ENCODE peak calls at places on chromosomes 3 and 15, in nine cellular contexts. D is left ventricle myocardium inferior; P is aorta; O is tibial artery; K is CD4-positive, alpha-beta memory T cell; B is CD4-positive, CD25-positive, alpha-beta regulatory T cell; T is breast epithelium; J is endothelial cell of umbilical vein; Z is SJSA1. E is an unnamed sample. For H3K4me1 and H3K36me3, the result is how much of the 10 kb centered on the place peaks cover.

GRCh38 chr3:177557561-177557960 is 360.3 kb upstream of the TBL1XR1 start:
- DNase-seq in D (no peak), T (no peak), K (no peak), Z (no peak), P (no peak), O (no peak), J (no peak), B (no peak), E (no peak)

GRCh38 chr3:50254577-50255250 is 14.2 kb upstream of the SEMA3B start:
- DNase-seq in Z (no peak), T (no peak), J (peak), B (no peak), K (no peak), O (peak), D (peak), P (peak), E (no peak)

GRCh38 chr3:52533623-52534280 is at the start of gene NT5DC2:
- DNase-seq in T (no peak), B (peak), O (no peak), P (peak), K (peak), D (peak), J (peak), Z (peak), E (peak)

GRCh38 chr15:94119215-94119815 is 112.0 kb upstream of the MCTP2 start:
- DNase-seq in Z (no peak), B (no peak), P (peak), T (no peak), D (peak), J (no peak), O (no peak), K (no peak), E (no peak)

GRCh38 chr15:35115155-35115725 is 30.1 kb upstream of the NANOGP8 start:
- DNase-seq in J (no peak), B (no peak), T (no peak), K (no peak), Z (no peak), P (no peak), O (no peak), D (no peak), E (no peak)

GRCh38 chr3:123520656-123521055 is 64.2 kb downstream of the HACD2 start:
- DNase-seq in B (no peak), T (no peak), D (no peak), O (no peak), K (no peak), J (no peak), P (no peak), Z (no peak), E (no peak)

GRCh38 chr3:168952551-168952950 is 711.0 kb downstream of the MECOM start:
- DNase-seq in B (no peak), J (peak), P (no peak), Z (no peak), D (no peak), K (no peak), O (no peak), T (no peak), E (no peak)

GRCh38 chr3:123416173-123416572 is 32.7 kb downstream of the ADCY5 start:
- DNase-seq in K (no peak), P (peak), B (no peak), T (no peak), D (no peak), J (no peak), Z (no peak), O (no peak), E (no peak)

GRCh38 chr3:27279153-27279552 is 90.0 kb downstream of the NEK10 start:
- DNase-seq in J (peak), O (no peak), K (no peak), T (no peak), P (no peak), D (no peak), B (no peak), Z (no peak), E (peak)

GRCh38 chr3:53259427-53260259 is 3.8 kb upstream of the TKT start:
- DNase-seq in B (no peak), T (no peak), O (no peak), K (no peak), D (peak), P (peak), J (no peak), Z (no peak), E (no peak)

GRCh38 chr3:118641608-118642007 is 393.0 kb downstream of the IGSF11 start:
- DNase-seq in K (no peak), Z (no peak), P (no peak), D (no peak), T (no peak), J (no peak), B (no peak), O (no peak), E (peak)

GRCh38 chr3:53045107-53045783 is 628 bp downstream of the SFMBT1 start:
- DNase-seq in Z (no peak), K (peak), B (peak), P (peak), J (no peak), D (peak), O (no peak), T (no peak), E (peak)

GRCh38 chr3:110687138-110687537 is 384.5 kb upstream of the NECTIN3 start:
- DNase-seq in P (no peak), J (no peak), D (no peak), Z (no peak), B (no peak), K (no peak), O (no peak), T (no peak), E (no peak)

GRCh38 chr3:113697192-113698090 is 999 bp upstream of the USF3 start:
- DNase-seq in B (peak), D (no peak), P (peak), K (no peak), O (no peak), J (peak), T (no peak), Z (no peak), E (peak)

GRCh38 chr15:22892333-22892732 is 53.9 kb downstream of the NIPA2 start:
- DNase-seq in P (no peak), B (no peak), J (no peak), Z (no peak), D (peak), O (no peak), T (no peak), K (no peak), E (no peak)

GRCh38 chr3:104297617-104298016 is 1069.1 kb upstream of the ALCAM start:
- DNase-seq in J (no peak), P (no peak), Z (no peak), D (no peak), T (no peak), B (no peak), K (no peak), O (no peak), E (no peak)

GRCh38 chr3:129617381-129618185 is 11.1 kb upstream of the PLXND1 start:
- DNase-seq in D (no peak), B (no peak), T (no peak), K (no peak), O (no peak), Z (no peak), J (no peak), P (peak), E (no peak)

GRCh38 chr3:170476291-170476690 is 57.6 kb downstream of the CLDN11 start:
- DNase-seq in Z (no peak), B (no peak), O (no peak), P (no peak), J (peak), D (no peak), T (no peak), K (no peak), E (no peak)

GRCh38 chr3:140546649-140547048 is 131.2 kb upstream of the TRIM42 start:
- DNase-seq in Z (no peak), P (no peak), J (peak), O (no peak), T (no peak), B (no peak), K (no peak), D (no peak), E (no peak)

GRCh38 chr3:25534007-25534406 is 105.9 kb downstream of the RARB start:
- DNase-seq in T (no peak), J (no peak), B (no peak), Z (no peak), K (no peak), D (no peak), P (no peak), O (no peak), E (no peak)

GRCh38 chr15:101127503-101128076 is 124.3 kb downstream of the CHSY1 start:
- DNase-seq in J (peak), P (peak), O (peak), T (peak), D (peak), B (no peak), K (peak), Z (peak), E (peak)

GRCh38 chr3:13149331-13150203 is 76.3 kb upstream of the IQSEC1 start:
- DNase-seq in D (no peak), K (no peak), O (peak), Z (no peak), B (no peak), J (no peak), T (peak), P (no peak), E (no peak)

GRCh38 chr3:183161552-183162345 is 785 bp downstream of the LAMP3 start:
- DNase-seq in D (no peak), K (no peak), J (no peak), P (no peak), O (no peak), B (no peak), T (no peak), Z (no peak), E (no peak)

GRCh38 chr3:66885326-66886000 is 112.6 kb upstream of the KBTBD8 start:
- DNase-seq in Z (no peak), O (no peak), B (no peak), J (no peak), P (no peak), K (no peak), D (no peak), T (no peak), E (no peak)

GRCh38 chr3:38588276-38588971 is 61.1 kb downstream of the SCN5A start:
- DNase-seq in O (peak), D (peak), K (no peak), Z (peak), T (no peak), P (peak), J (no peak), B (no peak), E (peak)

GRCh38 chr3:195550723-195551122 is 7.6 kb upstream of the PPP1R2 start:
- DNase-seq in O (no peak), K (no peak), Z (no peak), D (no peak), J (no peak), B (no peak), P (no peak), T (no peak), E (no peak)

GRCh38 chr3:17115186-17115585 is 230.4 kb downstream of the PLCL2 start:
- DNase-seq in B (no peak), P (no peak), J (no peak), K (no peak), O (no peak), T (no peak), D (no peak), Z (no peak), E (no peak)

GRCh38 chr15:70234256-70234965 is 136.7 kb upstream of the TLE3 start:
- DNase-seq in Z (no peak), P (no peak), D (no peak), K (no peak), J (no peak), B (no peak), T (no peak), O (no peak), E (no peak)

GRCh38 chr15:31464216-31465082 is 137.8 kb downstream of the KLF13 start:
- DNase-seq in P (no peak), O (no peak), Z (peak), B (no peak), T (no peak), D (no peak), J (no peak), K (no peak), E (no peak)

DNA sequence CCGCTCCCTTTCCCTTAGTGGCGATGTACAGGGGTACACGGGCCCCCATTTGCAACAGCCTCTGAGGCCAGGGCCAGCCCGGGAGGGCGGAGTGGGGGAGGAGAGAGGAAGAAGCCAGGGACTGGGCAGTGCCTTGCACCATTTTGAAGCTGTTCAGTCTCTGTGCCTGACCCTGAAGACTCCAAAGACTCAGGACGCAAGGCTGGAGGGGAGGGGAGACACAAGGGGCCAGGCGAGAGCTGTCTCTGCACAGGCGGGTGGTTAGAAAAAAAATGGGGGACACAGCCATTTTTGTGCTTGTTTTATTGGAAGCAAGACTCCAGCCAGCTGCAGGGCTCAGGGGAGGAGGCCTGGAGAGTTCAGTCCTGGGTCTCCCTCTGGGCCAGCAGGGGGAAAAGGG is 1.6 kb downstream of the RPP25 start:
- DNase-seq in J (no peak), D (no peak), Z (no peak), P (no peak), B (no peak), T (no peak), K (no peak), O (no peak), E (no peak)
- H3K4me1 ChIP-seq in J (under half), D (half or more), Z (under half), P (under half), B (under half), T (under half), K (under half), O (under half), E (under half)

GRCh38 chr3:186097317-186097662 is 11.6 kb downstream of the ETV5 start:
- DNase-seq in P (no peak), K (no peak), B (no peak), Z (no peak), O (no peak), T (no peak), J (no peak), D (no peak), E (no peak)

GRCh38 chr3:186096295-186096694 is 12.6 kb downstream of the ETV5 start:
- DNase-seq in J (no peak), B (no peak), Z (no peak), O (no peak), P (no peak), D (no peak), K (no peak), T (no peak), E (no peak)

GRCh38 chr3:186099178-186099577 is 9.7 kb downstream of the ETV5 start:
- DNase-seq in Z (no peak), P (peak), B (no peak), T (no peak), J (peak), K (no peak), D (peak), O (peak), E (no peak)

GRCh38 chr3:186098740-186099139 is 10.1 kb downstream of the ETV5 start:
- DNase-seq in J (no peak), B (no peak), K (no peak), Z (no peak), P (no peak), O (no peak), T (no peak), D (no peak), E (no peak)

DNA sequence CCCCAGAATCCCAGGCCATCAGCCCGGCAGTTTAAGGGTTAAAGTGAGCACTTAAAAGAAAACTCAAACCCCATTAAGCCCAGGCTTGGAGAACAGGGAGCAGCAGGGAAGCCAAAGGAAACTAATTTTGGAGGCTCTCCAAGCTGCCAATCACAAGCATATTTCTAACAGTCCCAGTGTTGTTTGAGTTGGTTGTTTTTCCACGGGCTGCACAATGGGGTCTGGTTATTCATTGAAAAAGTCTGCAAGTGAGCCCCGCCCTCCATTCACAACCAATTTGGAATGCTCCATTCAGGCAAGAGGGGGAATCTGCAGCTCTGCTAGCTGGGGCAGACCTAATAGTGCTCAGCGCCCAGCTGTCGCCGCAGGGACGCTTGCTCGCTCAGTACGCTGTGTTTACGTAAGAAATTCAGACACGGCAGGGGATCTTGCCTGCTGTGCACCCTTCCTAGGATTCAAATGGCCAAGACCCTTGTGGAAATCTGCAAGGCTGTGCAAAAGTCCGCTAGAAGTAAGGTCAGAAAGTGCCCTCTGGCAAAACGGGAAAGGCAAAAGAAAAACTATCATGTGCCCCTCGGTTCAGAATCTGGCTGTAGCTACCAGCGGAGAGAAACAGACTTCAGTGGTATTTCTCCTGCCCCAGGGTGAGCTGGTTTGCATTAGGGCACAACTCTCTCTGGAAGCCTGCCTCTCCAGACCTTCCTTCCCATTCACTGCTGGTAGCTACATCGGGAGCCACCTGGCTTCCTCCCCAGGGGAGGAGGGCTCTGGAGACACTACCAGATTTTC is 11.0 kb downstream of the ETV5 start:
- DNase-seq in O (peak), Z (peak), B (no peak), J (peak), D (peak), T (no peak), P (peak), K (no peak), E (peak)
- H3K4me3 ChIP-seq in O (peak), Z (peak), B (no peak), J (peak), D (peak), T (peak), P (peak), K (no peak), E (peak)

DNA sequence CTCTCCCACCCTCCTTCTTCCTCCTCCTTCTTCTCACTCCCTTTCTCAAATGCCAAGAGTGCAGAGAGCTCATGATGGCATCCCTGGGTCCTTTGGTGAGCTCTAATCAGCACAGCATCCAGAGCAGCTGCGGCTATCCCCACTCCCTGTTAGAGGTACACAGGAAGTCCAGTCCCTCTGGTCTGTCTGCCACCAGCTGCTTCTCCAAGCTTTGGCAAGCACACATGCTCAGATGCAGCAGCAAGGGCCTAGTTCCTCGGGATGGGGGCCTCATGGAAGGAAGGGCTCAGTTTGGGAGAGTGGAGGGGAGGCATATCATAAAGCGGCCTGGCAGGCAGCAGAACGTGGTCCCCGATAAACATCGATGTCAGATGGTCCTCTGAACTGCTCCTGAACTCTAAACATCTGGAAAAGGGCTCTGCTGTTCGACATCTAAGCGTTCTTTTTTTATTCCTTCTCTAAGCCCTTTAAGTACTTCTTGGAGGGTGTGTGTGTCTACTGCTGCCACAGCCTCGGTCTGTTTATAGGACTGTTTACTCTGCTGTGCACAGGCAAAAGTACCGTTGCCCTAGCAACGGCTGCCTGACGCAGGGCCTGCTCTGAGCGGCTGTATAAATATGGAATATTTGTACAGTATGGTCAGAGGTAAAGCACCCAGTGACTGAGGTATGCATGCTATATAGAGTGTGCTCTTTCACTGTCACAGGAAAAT is 74.6 kb downstream of the PRICKLE2 start:
- DNase-seq in K (no peak), Z (peak), J (peak), T (peak), B (no peak), O (peak), P (peak), D (peak), E (peak)
- H3K36me3 ChIP-seq in K (under half), Z (half or more), J (under half), T (under half), B (under half), O (under half), P (under half), D (under half), E (under half)

GRCh38 chr15:60370105-60370803 is 27.5 kb downstream of the ANXA2 start:
- DNase-seq in P (no peak), D (no peak), B (no peak), O (no peak), J (peak), T (no peak), K (no peak), Z (no peak), E (no peak)
- H3K4me1 ChIP-seq in P (under half), D (half or more), B (under half), O (under half), J (half or more), T (under half), K (under half), Z (half or more), E (under half)

DNA sequence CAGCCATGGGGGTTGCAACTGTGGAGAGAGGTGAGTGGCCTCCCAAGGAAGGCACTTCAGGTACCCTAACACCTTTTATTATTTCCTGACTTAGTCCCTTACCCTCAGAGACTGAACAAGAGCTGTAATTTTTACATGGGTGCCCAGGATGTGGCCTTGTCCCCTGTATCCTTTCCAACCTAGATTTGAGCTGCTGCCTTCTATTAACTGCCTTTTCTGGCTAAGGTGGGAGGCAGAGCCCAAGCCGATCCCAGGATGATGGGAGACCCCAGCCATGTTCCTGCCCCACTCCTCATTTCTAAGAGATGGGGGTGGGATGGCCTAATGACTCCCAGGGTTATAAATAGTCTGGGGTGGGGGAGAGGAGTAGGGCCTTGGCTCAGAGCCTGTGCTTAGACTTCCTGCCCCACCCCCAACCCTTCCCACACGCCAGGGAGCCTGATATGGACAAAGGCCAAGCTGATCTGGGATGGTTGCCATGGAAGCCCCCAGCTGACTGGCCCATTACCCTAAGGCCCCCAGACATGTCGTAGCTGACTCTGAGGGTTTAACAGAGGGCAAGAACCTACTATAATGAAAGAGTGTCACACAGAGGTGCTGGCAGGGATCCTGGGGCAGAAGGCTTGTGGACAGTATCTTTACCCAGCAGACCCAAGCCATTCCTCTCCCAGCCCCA is 1.9 kb downstream of the KLHDC8B start:
- DNase-seq in D (peak), T (no peak), B (no peak), Z (no peak), K (no peak), J (peak), O (no peak), P (peak), E (no peak)
- H3K4me3 ChIP-seq in D (peak), T (peak), B (no peak), Z (no peak), K (no peak), J (no peak), O (peak), P (no peak), E (no peak)

GRCh38 chr15:64686130-64686735 is 89.2 kb downstream of the RBPMS2 start:
- DNase-seq in D (no peak), P (no peak), J (peak), Z (no peak), T (peak), K (peak), O (no peak), B (no peak), E (peak)
- H3K36me3 ChIP-seq in D (half or more), P (under half), J (under half), Z (half or more), T (under half), K (half or more), O (under half), B (half or more), E (half or more)

GRCh38 chr3:152295344-152295743 is 26.6 kb downstream of the MBNL1 start:
- DNase-seq in D (no peak), K (no peak), T (no peak), Z (no peak), P (no peak), B (no peak), J (no peak), O (no peak), E (no peak)
- H3K4me1 ChIP-seq in D (half or more), K (half or more), T (under half), Z (half or more), P (under half), B (half or more), J (under half), O (under half), E (under half)

E was measured in HAP-1.